ENCODE peak calls at places on chromosomes 1 and 21, in four cellular contexts. P, A, Z and M are unnamed samples. For H3K27me3 and H3K4me1, the result is how much of the 10 kb centered on the place peaks cover.

GRCh38 chr1:116537439-116537838 is 33.4 kb downstream of the CD58 start:
- DNase-seq in P (no peak), A (no peak), Z (no peak), M (no peak)

GRCh38 chr1:109564189-109564878 is 15.9 kb downstream of the GNAI3 start:
- DNase-seq in P (no peak), A (no peak), Z (no peak), M (no peak)

GRCh38 chr1:233281711-233282581 is 13.6 kb downstream of the PCNX2 start:
- DNase-seq in P (peak), A (no peak), Z (no peak), M (no peak)

GRCh38 chr21:32411366-32412161 is 942 bp upstream of the EVA1C start:
- DNase-seq in P (peak), A (peak), Z (peak), M (peak)

GRCh38 chr1:115753830-115754229 is 14.7 kb downstream of the CASQ2 start:
- DNase-seq in P (no peak), A (no peak), Z (peak), M (no peak)

GRCh38 chr1:58084266-58084665 is 462.3 kb downstream of the OMA1 start:
- DNase-seq in P (no peak), A (no peak), Z (no peak), M (no peak)

GRCh38 chr1:89881415-89882058 is 60.7 kb downstream of the LRRC8D start:
- DNase-seq in P (no peak), A (no peak), Z (no peak), M (no peak)

GRCh38 chr21:19400223-19400770 is 996.7 kb upstream of the TMPRSS15 start:
- DNase-seq in P (no peak), A (no peak), Z (no peak), M (no peak)

GRCh38 chr1:214044438-214045214 is 56.9 kb downstream of the PROX1 start:
- DNase-seq in P (no peak), A (no peak), Z (peak), M (no peak)

GRCh38 chr1:204623894-204624361 is 61.6 kb downstream of the LRRN2 start:
- DNase-seq in P (peak), A (no peak), Z (no peak), M (no peak)

GRCh38 chr21:44405948-44406872 is 49.1 kb upstream of the LRRC3 start:
- DNase-seq in P (no peak), A (no peak), Z (no peak), M (no peak)

GRCh38 chr1:21871943-21872342 is 59.9 kb downstream of the LDLRAD2 start:
- DNase-seq in P (no peak), A (no peak), Z (no peak), M (no peak)

GRCh38 chr1:98662354-98662665 is 789 bp downstream of the SNX7 start:
- DNase-seq in P (no peak), A (no peak), Z (no peak), M (no peak)

GRCh38 chr1:145990249-145991097 is 5.9 kb downstream of the TXNIP start:
- DNase-seq in P (no peak), A (no peak), Z (no peak), M (peak)

GRCh38 chr1:65393928-65394327 is 26.5 kb upstream of the LEPR start:
- DNase-seq in P (no peak), A (no peak), Z (no peak), M (no peak)

GRCh38 chr1:28329395-28330153 is 734 bp downstream of the MED18 start:
- DNase-seq in P (no peak), A (peak), Z (peak), M (peak)

GRCh38 chr1:115073298-115074087 is 15.8 kb downstream of the TSPAN2 start:
- DNase-seq in P (no peak), A (no peak), Z (no peak), M (no peak)

GRCh38 chr1:179793281-179793680 is 50.2 kb downstream of the FAM163A start:
- DNase-seq in P (no peak), A (no peak), Z (no peak), M (no peak)

GRCh38 chr1:99919221-99919620 is 50.6 kb upstream of the SLC35A3 start:
- DNase-seq in P (no peak), A (no peak), Z (no peak), M (no peak)

GRCh38 chr1:35452086-35452485 is 105.1 kb downstream of the KIAA0319L start:
- DNase-seq in P (no peak), A (no peak), Z (no peak), M (peak)

GRCh38 chr1:115980998-115981993 is 5.0 kb downstream of the SLC22A15 start:
- DNase-seq in P (peak), A (no peak), Z (no peak), M (no peak)

DNA sequence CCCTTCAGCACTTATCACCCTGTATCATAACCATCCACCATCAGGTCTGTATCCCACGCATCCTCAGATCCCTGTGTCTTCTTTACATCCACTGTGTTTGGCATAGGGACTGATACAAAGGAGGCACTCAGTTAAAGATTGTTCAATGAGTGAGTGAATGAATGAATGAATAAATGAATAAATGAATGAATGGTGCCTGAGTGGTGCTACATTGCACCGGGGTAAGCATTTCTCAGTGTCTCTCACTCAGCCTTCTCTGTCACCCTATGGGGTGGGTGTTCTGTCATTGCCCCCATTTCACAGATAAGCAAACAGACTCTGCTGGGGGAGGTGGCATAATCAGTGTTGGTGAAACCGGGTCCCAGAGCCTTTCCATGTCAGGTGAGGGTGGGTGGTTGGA is 56.6 kb upstream of the ID3 start:
- DNase-seq in P (no peak), A (no peak), Z (no peak), M (no peak)
- H3K27me3 ChIP-seq in P (under half), A (under half), Z (under half), M (under half)

DNA sequence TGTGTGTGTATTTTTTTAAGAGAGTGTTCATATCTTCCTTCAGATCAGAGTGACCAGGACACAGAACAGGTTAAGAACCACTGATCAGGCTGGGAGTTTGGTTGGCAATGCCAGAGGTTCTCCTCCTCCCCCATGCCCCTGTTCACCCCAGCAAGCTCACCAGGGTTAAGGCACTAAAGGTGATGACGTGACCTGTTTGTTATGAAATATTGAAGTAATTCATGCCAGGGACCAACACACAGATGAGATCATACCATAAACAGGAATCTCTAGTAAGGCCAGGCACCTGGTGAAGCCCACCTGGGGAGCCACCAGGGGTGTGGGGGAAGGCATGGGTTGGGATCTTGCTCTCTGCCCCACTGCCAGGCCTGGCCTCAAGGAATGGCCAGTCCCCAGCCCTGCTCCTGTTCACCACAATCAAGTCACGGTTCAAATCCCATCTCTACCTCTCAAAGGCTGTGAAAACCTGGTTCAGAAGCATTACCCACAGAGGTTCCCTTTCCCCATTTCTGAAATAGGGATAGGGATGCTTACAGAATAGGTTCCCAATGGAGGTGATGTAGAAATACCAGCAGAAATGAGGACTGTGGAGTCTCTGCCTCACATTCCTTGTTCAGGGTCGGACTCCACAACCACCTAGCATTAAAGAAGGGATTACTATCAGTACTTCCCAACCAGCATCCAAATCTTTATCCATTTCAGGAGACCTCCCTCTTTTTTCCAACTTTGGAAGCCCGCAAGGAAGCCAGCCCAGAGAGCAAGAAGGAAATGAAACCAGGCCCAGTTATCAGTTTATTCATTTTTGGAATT is 2.4 kb downstream of the ID3 start:
- DNase-seq in P (no peak), A (no peak), Z (peak), M (no peak)
- H3K4me3 ChIP-seq in P (peak), A (peak), Z (no peak), M (peak)

GRCh38 chr1:17196496-17197180 is 8.3 kb upstream of the PADI1 start:
- DNase-seq in P (no peak), A (no peak), Z (peak), M (peak)

GRCh38 chr1:17194133-17194475 is 10.8 kb upstream of the PADI1 start:
- DNase-seq in P (no peak), A (no peak), Z (no peak), M (no peak)

GRCh38 chr1:17193222-17194132 is 11.5 kb upstream of the PADI1 start:
- DNase-seq in P (no peak), A (no peak), Z (no peak), M (no peak)

GRCh38 chr1:17195731-17196130 is 9.2 kb upstream of the PADI1 start:
- DNase-seq in P (no peak), A (peak), Z (no peak), M (no peak)

GRCh38 chr1:17194981-17195528 is 9.9 kb upstream of the PADI1 start:
- DNase-seq in P (no peak), A (no peak), Z (no peak), M (no peak)
- H3K4me1 ChIP-seq in P (under half), A (under half), Z (under half), M (under half)

DNA sequence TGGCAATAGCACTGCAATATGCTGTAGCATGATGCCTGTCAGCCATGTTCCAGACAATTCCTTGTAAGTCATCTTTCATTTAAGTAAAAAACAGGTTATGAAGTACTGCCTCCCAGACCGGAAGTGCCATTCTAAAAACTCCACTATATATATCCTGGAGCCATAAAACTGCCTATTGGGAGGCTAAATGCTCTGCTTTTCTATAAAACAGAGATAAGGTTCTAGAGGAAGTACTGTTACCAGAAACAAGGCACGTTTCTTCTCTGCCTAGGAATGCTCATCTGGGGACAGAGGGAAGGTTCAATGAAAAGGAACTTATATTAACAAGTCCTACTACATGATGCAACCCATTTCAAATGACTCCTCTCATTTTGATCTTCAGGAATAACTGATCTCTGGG is 66.8 kb downstream of the GPR137B start:
- DNase-seq in P (no peak), A (no peak), Z (no peak), M (no peak)
- H3K27me3 ChIP-seq in P (under half), A (under half), Z (under half), M (under half)

GRCh38 chr1:2314297-2314802 is 77.0 kb downstream of the MORN1 start:
- DNase-seq in P (no peak), A (peak), Z (peak), M (peak)
- H3K4me3 ChIP-seq in P (no peak), A (peak), Z (peak), M (peak)